ENCODE peak calls at places on chromosomes 4 and X, in six cellular contexts. G, O, I, F, M and T are unnamed samples.

GRCh38 chrX:38154818-38155217 is 65.9 kb downstream of the SRPX start:
- DNase-seq in G (no peak), O (no peak), I (no peak), F (no peak), M (no peak), T (no peak)

GRCh38 chrX:38489341-38489740 is 72.0 kb upstream of the TSPAN7 start:
- DNase-seq in G (no peak), O (no peak), I (no peak), F (no peak), M (no peak), T (no peak)

GRCh38 chrX:118644378-118644777 is 83.0 kb upstream of the IL13RA1 start:
- DNase-seq in G (peak; percentile 9), O (no peak), I (peak; percentile 40), F (peak; percentile 9), M (no peak), T (no peak)

GRCh38 chr4:76011700-76012387 is 4.5 kb upstream of the CXCL9 start:
- DNase-seq in G (peak; percentile 13), O (no peak), I (no peak), F (peak; percentile 29), M (peak; percentile 51), T (peak; percentile 17)

GRCh38 chr4:85496933-85497332 is 22.0 kb downstream of the ARHGAP24 start:
- DNase-seq in G (no peak), O (no peak), I (no peak), F (no peak), M (no peak), T (no peak)

GRCh38 chr4:168931215-168931650 is 78.8 kb downstream of the CBR4 start:
- DNase-seq in G (no peak), O (no peak), I (no peak), F (no peak), M (no peak), T (no peak)

GRCh38 chr4:140082399-140082758 is 71.6 kb downstream of the MAML3 start:
- DNase-seq in G (peak; percentile 34), O (no peak), I (no peak), F (no peak), M (no peak), T (no peak)

GRCh38 chr4:73864365-73864764 is 4.8 kb upstream of the CXCL1 start:
- DNase-seq in G (no peak), O (no peak), I (no peak), F (peak; percentile 34), M (peak; percentile 57), T (no peak)

DNA sequence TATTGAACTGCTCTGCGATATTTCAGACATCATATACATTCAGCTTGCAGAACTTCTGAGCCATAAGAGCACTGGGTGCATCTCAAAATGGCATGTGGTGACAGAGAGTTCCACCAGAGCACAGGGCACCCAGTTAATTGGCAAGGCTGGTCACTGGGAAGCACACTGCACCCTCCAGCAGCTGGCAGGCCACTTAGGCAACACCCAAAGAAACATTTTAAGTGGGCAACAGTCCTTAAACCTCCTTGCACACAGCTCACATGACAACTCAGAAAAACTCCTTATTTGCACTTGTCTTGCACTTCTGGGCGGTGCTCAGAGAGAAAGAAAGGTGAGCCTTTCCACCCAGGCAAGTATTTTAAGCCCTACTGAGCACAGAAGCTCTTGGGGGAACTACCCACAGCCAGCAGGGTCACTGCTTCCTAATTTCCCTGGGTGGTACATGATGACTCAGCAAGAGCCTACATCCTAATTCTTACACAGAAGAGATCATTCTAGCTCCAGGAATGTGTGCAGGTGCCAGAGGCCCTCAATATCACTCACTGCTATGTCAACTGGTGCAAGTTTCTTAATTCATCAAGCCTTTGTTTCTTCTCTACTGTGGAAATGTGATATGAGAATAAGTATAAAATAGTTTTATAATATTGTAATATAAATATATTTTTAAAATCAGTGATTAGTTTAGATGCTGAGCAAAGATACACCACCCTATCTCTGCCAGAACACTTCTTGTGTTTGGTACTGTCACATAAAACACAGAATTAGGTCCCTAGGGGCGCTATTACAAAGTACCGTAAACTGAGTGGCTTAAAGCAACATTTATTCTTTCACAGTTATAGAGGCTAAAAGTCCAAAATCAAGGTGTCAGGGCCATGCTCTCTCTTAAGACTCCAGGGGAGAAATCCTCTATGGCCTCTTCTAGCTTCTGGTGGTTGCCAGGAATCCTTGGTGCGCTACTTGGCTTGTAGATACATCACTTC is 155.1 kb upstream of the PPARGC1A start:
- DNase-seq in G (no peak), O (no peak), I (no peak), F (no peak), M (peak; percentile 36), T (no peak)
- TF ChIP-seq CTCF in G (no peak), O (no peak), I (no peak), F (no peak), M (peak; percentile 45), T (no peak)

DNA sequence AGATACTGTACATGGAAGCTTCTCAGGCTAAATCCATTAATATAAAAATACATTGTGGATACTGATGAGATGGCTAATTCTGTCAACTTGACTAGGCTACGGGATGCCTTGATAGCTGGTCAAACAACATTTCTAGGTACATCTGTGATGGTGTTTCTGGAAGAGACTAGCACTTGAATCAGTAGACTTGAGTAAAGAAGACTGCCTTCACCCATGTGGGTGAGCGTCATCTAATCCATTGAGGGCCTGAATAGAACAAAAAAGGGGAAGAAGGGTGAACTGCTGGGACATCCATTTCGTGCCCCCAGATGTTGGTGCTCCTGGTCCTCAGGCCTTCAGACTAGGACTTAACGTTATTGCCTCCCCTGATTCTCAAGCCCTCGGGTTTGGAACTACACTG is 3.7 kb upstream of the SRP72 start:
- DNase-seq in G (no peak), O (no peak), I (no peak), F (peak; percentile 14), M (no peak), T (no peak)
- TF ChIP-seq POLR2AphosphoS5 in G (no peak), O (no peak), I (peak; percentile 21), F (no peak), M (no peak), T (no peak)

GRCh38 chrX:56793533-56794320 is 64.7 kb downstream of the NBDY start:
- DNase-seq in G (peak; percentile 0), O (peak; percentile 38), I (no peak), F (no peak), M (no peak), T (peak; percentile 3)
- TF ChIP-seq CTCF in G (peak; percentile 9), O (no peak), I (no peak), F (no peak), M (no peak), T (no peak)

GRCh38 chrX:69618803-69619202 is 2.9 kb downstream of the EDA start:
- DNase-seq in G (peak; percentile 17), O (no peak), I (no peak), F (no peak), M (peak; percentile 35), T (peak; percentile 11)
- TF ChIP-seq POLR2AphosphoS5 in G (no peak), O (no peak), I (no peak), F (no peak), M (no peak), T (no peak)

GRCh38 chrX:102840871-102841705 is 96.0 kb upstream of the RAB40AL start:
- DNase-seq in G (no peak), O (no peak), I (no peak), F (no peak), M (peak; percentile 69), T (no peak)
- TF ChIP-seq CTCF in G (peak; percentile 62), O (no peak), I (peak; percentile 27), F (no peak), M (peak; percentile 59), T (no peak)

GRCh38 chr4:8099981-8100464 is 58.6 kb downstream of the ABLIM2 start:
- DNase-seq in G (no peak), O (no peak), I (no peak), F (no peak), M (no peak), T (peak; percentile 16)
- TF ChIP-seq POLR2AphosphoS5 in G (no peak), O (peak; percentile 51), I (no peak), F (no peak), M (no peak), T (peak; percentile 7)

DNA sequence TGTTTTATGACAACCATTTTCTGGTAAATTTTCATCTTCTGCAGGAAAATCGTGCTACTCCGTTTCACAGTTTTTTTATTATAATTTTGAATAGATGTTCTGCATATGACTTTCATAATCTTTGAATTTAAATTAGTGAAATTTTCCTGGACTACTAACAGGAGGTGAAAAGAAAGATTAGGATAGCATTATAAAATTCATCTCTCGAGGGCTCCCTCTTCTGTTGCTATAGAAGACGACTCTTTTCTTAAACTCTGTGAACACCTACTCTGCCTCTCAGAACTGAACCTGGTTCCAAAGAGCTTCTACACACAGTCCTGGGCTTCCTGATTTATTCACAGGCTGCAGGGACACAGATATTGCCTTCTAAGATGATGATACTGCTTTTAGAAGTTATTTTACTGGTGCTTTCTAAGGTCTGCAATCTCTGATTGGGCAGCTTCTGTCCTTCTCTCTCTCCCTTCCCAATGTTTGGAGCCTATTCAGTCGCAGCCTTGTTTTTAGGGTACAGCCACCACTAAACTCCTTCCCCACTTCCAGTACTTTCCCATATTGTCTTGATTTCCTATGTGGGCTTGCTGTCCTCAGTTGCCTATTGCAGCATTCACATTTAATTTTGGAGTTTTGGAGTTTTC is 10.1 kb upstream of the SAP30 start:
- DNase-seq in G (no peak), O (no peak), I (no peak), F (no peak), M (peak; percentile 54), T (no peak)
- TF ChIP-seq CTCF in G (peak; percentile 48), O (no peak), I (peak; percentile 24), F (peak; percentile 1), M (peak; percentile 49), T (peak; percentile 16)

DNA sequence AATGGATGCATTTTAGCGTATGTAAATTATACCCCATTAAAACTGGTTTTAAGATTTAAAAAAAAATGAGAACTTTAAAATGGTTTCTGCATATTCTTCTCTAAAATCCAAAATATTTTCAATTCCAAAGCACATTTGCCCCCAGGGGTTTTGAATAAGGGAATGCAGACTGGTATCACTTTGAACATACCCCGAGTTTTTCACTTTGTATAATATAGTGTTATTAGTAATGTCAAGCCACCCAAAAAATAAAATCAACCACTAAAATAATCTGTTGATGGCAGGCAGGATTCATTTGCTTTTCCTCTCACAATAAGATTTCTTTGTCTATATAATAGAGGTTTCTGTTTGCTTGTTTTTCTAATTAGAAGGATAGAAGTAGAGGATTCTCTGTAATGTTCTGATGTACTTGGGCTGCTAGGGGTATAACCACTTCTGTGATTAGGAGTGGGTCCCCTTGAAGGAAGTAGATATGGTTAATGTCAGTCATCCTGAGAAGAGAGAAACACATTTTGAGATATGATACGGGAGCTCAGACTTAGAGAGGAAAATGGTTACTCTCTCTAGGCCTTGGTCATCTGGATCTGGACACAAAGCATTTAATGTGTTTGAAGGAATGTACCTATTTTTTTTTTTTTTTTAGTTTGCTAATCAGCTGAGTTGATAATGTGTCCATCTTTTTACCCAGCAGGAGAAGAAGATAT is 9.3 kb upstream of the LIN54 start:
- DNase-seq in G (no peak), O (no peak), I (no peak), F (no peak), M (no peak), T (no peak)
- TF ChIP-seq POLR2AphosphoS5 in G (no peak), O (no peak), I (no peak), F (no peak), M (no peak), T (no peak)